ENCODE peak calls at places on chromosomes 2 and 18, in seven cellular contexts. Z, D, Y, M, P, R and F are unnamed samples.

GRCh38 chr2:149596471-149596870 is 8.9 kb upstream of the MMADHC start:
- DNase-seq in Z (no peak), P (no peak), M (no peak), R (no peak), D (no peak), Y (no peak), F (no peak)

GRCh38 chr2:216425008-216425780 is 12.9 kb downstream of the SMARCAL1 start:
- DNase-seq in Z (no peak), Y (no peak), D (no peak), R (no peak), M (no peak), P (no peak), F (no peak)

GRCh38 chr2:172090947-172091625 is 5.8 kb downstream of the DLX1 start:
- DNase-seq in Z (no peak), D (no peak), M (no peak), P (no peak), Y (no peak), R (no peak), F (no peak)

GRCh38 chr2:106096446-106097369 is 97.4 kb downstream of the UXS1 start:
- DNase-seq in M (no peak), Z (no peak), Y (no peak), D (peak), R (no peak), P (no peak), F (no peak)

GRCh38 chr2:51490576-51491234 is 458.8 kb upstream of the NRXN1 start:
- DNase-seq in Z (no peak), Y (no peak), P (peak), D (no peak), R (no peak), M (peak), F (peak)

GRCh38 chr18:31657823-31658669 is 26.3 kb downstream of the B4GALT6 start:
- DNase-seq in P (peak), Z (no peak), R (peak), M (no peak), D (no peak), Y (no peak), F (peak)

GRCh38 chr2:36800381-36800780 is 103.9 kb downstream of the VIT start:
- DNase-seq in D (no peak), Z (no peak), R (no peak), Y (no peak), M (no peak), P (no peak), F (no peak)

GRCh38 chr2:66252002-66252545 is 182.9 kb upstream of the MEIS1 start:
- DNase-seq in D (no peak), P (peak), Y (no peak), Z (no peak), M (no peak), R (no peak), F (no peak)

GRCh38 chr2:30185175-30185574 is 38.4 kb downstream of the YPEL5 start:
- DNase-seq in Z (no peak), Y (peak), D (no peak), R (no peak), P (no peak), M (no peak), F (no peak)

GRCh38 chr2:201130524-201131186 is 14.7 kb downstream of the CFLAR start:
- DNase-seq in Y (peak), P (no peak), Z (no peak), D (no peak), M (no peak), R (no peak), F (peak)

GRCh38 chr18:45056907-45057306 is 376.2 kb downstream of the SETBP1 start:
- DNase-seq in M (no peak), D (no peak), Y (no peak), R (no peak), P (no peak), Z (no peak), F (no peak)